ENCODE peak calls at places on chromosome 13, in five cellular contexts. Q is mesenchymal stem cell, L is cardiac fibroblast, S is AG10803, I is mesendoderm. N is an unnamed sample.

GRCh38 chr13:49444517-49445395 is 682 bp downstream of the SETDB2 start:
- DNase-seq in Q (peak), L (peak), S (peak), I (peak), N (no peak)

GRCh38 chr13:44726777-44727176 is 150.6 kb upstream of the TSC22D1 start:
- DNase-seq in Q (no peak), L (no peak), S (peak), I (no peak), N (no peak)

GRCh38 chr13:99220199-99220931 is 19.7 kb downstream of the UBAC2 start:
- DNase-seq in Q (no peak), L (no peak), S (no peak), I (no peak), N (no peak)

GRCh38 chr13:112842343-112842856 is 126.6 kb upstream of the MCF2L start:
- DNase-seq in Q (peak), L (peak), S (no peak), I (peak), N (peak)

GRCh38 chr13:104875008-104875762 is 1660.3 kb downstream of the EFNB2 start:
- DNase-seq in Q (peak), L (no peak), S (no peak), I (peak), N (no peak)

GRCh38 chr13:29454931-29455481 is 140.5 kb downstream of the SLC7A1 start:
- DNase-seq in Q (peak), L (peak), S (peak), I (peak), N (no peak)

GRCh38 chr13:91369432-91369831 is 21.9 kb downstream of the MIR17HG start:
- DNase-seq in Q (peak), L (peak), S (peak), I (peak), N (no peak)

GRCh38 chr13:35720690-35721554 is 244.4 kb upstream of the MAB21L1 start:
- DNase-seq in Q (peak), L (peak), S (peak), I (peak), N (peak)

GRCh38 chr13:79079351-79079839 is 326.7 kb downstream of the RBM26 start:
- DNase-seq in Q (no peak), L (no peak), S (no peak), I (no peak), N (no peak)

GRCh38 chr13:52158629-52159158 is 703 bp downstream of the NEK3 start:
- DNase-seq in Q (peak), L (peak), S (peak), I (peak), N (peak)

GRCh38 chr13:64958106-64958505 is 2272.0 kb downstream of the PCDH9 start:
- DNase-seq in Q (no peak), L (no peak), S (no peak), I (no peak), N (no peak)

GRCh38 chr13:99548448-99548847 is 47.2 kb downstream of the TM9SF2 start:
- DNase-seq in Q (no peak), L (no peak), S (no peak), I (no peak), N (no peak)

GRCh38 chr13:103876571-103876970 is 810.4 kb upstream of the SLC10A2 start:
- DNase-seq in Q (no peak), L (peak), S (peak), I (peak), N (no peak)

GRCh38 chr13:32905063-32905863 is 111.0 kb upstream of the KL start:
- DNase-seq in Q (no peak), L (no peak), S (peak), I (peak), N (no peak)

GRCh38 chr13:32904271-32904670 is 112.0 kb upstream of the KL start:
- DNase-seq in Q (no peak), L (no peak), S (no peak), I (no peak), N (no peak)

GRCh38 chr13:32903720-32904119 is 112.5 kb upstream of the KL start:
- DNase-seq in Q (no peak), L (no peak), S (no peak), I (peak), N (no peak)

GRCh38 chr13:32901994-32902780 is 114.0 kb upstream of the KL start:
- DNase-seq in Q (no peak), L (peak), S (peak), I (no peak), N (no peak)

GRCh38 chr13:32902898-32903297 is 113.3 kb upstream of the KL start:
- DNase-seq in Q (no peak), L (peak), S (peak), I (peak), N (peak)
- H3K4me3 ChIP-seq in Q (peak), L (no peak), S (no peak), I (no peak), N (no peak)

GRCh38 chr13:69050696-69051095 is 1056.9 kb upstream of the ATXN8OS start:
- DNase-seq in Q (no peak), L (no peak), S (no peak), I (no peak), N (no peak)
- H3K4me3 ChIP-seq in Q (no peak), L (no peak), S (no peak), I (no peak), N (no peak)

DNA sequence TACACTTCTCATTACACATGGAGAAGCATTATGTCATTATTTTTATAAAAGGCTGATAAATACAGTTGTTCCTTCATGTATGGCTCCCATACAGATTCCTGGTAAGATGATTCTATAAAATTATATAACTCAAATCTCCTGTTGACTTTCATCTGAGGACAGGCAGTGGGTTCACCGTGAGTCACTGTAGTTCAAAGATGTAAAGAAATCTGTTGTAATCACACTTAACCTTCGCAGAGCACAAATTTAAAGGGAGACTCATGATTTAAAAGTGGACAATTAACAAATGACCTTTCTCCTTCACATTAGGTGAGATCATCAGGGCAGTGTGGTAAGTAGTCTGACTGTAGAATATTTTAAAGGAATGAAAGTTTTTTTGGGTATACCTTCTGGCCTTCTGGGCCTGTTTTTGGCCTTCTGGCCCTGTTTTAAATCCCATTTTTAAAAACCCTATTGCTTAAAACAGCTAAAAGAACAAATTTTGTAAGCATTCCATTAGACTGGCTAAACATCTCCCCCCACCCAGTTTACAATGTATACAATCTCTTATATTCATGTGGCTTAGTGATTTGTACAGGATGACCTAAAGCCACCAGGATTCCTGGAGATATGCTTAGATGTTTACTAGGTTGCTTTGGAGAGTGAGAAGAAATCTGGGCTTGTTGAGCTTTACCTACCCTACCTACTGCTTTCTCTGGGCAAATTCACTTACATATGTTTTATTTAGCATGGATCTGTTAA is 171.2 kb downstream of the ITGBL1 start:
- DNase-seq in Q (peak), L (peak), S (no peak), I (no peak), N (no peak)
- H3K4me3 ChIP-seq in Q (no peak), L (no peak), S (no peak), I (no peak), N (no peak)

GRCh38 chr13:109869312-109870237 is 83.2 kb upstream of the IRS2 start:
- DNase-seq in Q (no peak), L (peak), S (peak), I (peak), N (peak)
- H3K4me3 ChIP-seq in Q (peak), L (peak), S (peak), I (no peak), N (peak)

GRCh38 chr13:55230570-55230908 is 1910.2 kb upstream of the PRR20A start:
- DNase-seq in Q (no peak), L (no peak), S (no peak), I (peak), N (no peak)

GRCh38 chr13:55234311-55234710 is 1906.4 kb upstream of the PRR20A start:
- DNase-seq in Q (no peak), L (no peak), S (no peak), I (no peak), N (no peak)

GRCh38 chr13:55229906-55230569 is 1910.7 kb upstream of the PRR20A start:
- DNase-seq in Q (no peak), L (no peak), S (no peak), I (no peak), N (no peak)
- H3K4me3 ChIP-seq in Q (no peak), L (no peak), S (no peak), I (no peak), N (no peak)

GRCh38 chr13:95553614-95554385 is 1.3 kb downstream of the CLDN10 start:
- DNase-seq in Q (peak), L (peak), S (no peak), I (peak), N (no peak)
- H3K4me3 ChIP-seq in Q (no peak), L (no peak), S (no peak), I (peak), N (peak)

N was measured in heart right ventricle.